ENCODE peak calls at places on chromosome 6, in six cellular contexts. F, X, H, Y, B and L are unnamed samples.

GRCh38 chr6:70474751-70475150 is 61.4 kb downstream of the FAM135A start:
- DNase-seq in X (peak), F (peak), H (peak), B (no peak), Y (no peak), L (no peak)

GRCh38 chr6:52317841-52318581 is 33.5 kb upstream of the MCM3 start:
- DNase-seq in X (peak), F (no peak), B (peak), Y (peak), H (no peak), L (peak)

GRCh38 chr6:125154184-125155135 is 887 bp downstream of the TPD52L1 start:
- DNase-seq in F (peak), X (peak), B (peak), H (no peak), Y (no peak), L (peak)

GRCh38 chr6:129675669-129676472 is 34.1 kb downstream of the ARHGAP18 start:
- DNase-seq in Y (no peak), H (no peak), X (no peak), B (no peak), F (no peak), L (no peak)

GRCh38 chr6:39113788-39114187 is 1.2 kb downstream of the SAYSD1 start:
- DNase-seq in B (no peak), F (no peak), H (no peak), X (no peak), Y (no peak), L (no peak)

GRCh38 chr6:43368517-43369160 is 808 bp downstream of the ZNF318 start:
- DNase-seq in B (no peak), H (no peak), X (peak), Y (no peak), F (peak), L (no peak)

GRCh38 chr6:157898169-157898568 is 75.1 kb downstream of the SNX9 start:
- DNase-seq in F (no peak), X (no peak), B (no peak), H (no peak), Y (no peak), L (no peak)

GRCh38 chr6:79967178-79967577 is 19.8 kb upstream of the ELOVL4 start:
- DNase-seq in F (no peak), Y (no peak), B (no peak), X (no peak), H (no peak), L (no peak)

GRCh38 chr6:163735076-163735475 is 320.6 kb downstream of the QKI start:
- DNase-seq in X (no peak), F (no peak), Y (no peak), H (no peak), B (no peak), L (no peak)

GRCh38 chr6:57004292-57004691 is 42.2 kb upstream of the KIAA1586 start:
- DNase-seq in B (no peak), F (no peak), H (no peak), X (no peak), Y (no peak), L (no peak)

GRCh38 chr6:87586371-87587077 is 3.3 kb downstream of the RARS2 start:
- DNase-seq in Y (no peak), H (no peak), X (no peak), F (no peak), B (no peak), L (no peak)
- TF ChIP-seq TAF1 in Y (no peak), H (no peak), X (no peak), F (no peak), B (no peak), L (no peak)

GRCh38 chr6:142932788-142933362 is 12.1 kb downstream of the HIVEP2 start:
- DNase-seq in Y (no peak), F (no peak), H (no peak), X (no peak), B (no peak), L (no peak)

GRCh38 chr6:142927904-142928303 is 17.1 kb downstream of the HIVEP2 start:
- DNase-seq in F (no peak), X (peak), Y (no peak), H (no peak), B (no peak), L (no peak)

GRCh38 chr6:142927274-142927586 is 17.7 kb downstream of the HIVEP2 start:
- DNase-seq in F (no peak), B (no peak), Y (no peak), H (no peak), X (no peak), L (no peak)

GRCh38 chr6:142926494-142927273 is 18.3 kb downstream of the HIVEP2 start:
- DNase-seq in F (peak), X (peak), Y (no peak), H (no peak), B (peak), L (peak)

GRCh38 chr6:142929751-142930358 is 15.1 kb downstream of the HIVEP2 start:
- DNase-seq in X (no peak), H (no peak), B (no peak), F (no peak), Y (no peak), L (no peak)
- TF ChIP-seq POLR2A in X (no peak), H (no peak), B (no peak), F (no peak), Y (no peak), L (no peak)

GRCh38 chr6:170238741-170239565 is 51.9 kb downstream of the DLL1 start:
- DNase-seq in B (no peak), Y (no peak), H (no peak), F (no peak), X (no peak), L (no peak)
- TF ChIP-seq TAF1 in B (no peak), Y (no peak), H (no peak), F (no peak), X (no peak), L (no peak)

DNA sequence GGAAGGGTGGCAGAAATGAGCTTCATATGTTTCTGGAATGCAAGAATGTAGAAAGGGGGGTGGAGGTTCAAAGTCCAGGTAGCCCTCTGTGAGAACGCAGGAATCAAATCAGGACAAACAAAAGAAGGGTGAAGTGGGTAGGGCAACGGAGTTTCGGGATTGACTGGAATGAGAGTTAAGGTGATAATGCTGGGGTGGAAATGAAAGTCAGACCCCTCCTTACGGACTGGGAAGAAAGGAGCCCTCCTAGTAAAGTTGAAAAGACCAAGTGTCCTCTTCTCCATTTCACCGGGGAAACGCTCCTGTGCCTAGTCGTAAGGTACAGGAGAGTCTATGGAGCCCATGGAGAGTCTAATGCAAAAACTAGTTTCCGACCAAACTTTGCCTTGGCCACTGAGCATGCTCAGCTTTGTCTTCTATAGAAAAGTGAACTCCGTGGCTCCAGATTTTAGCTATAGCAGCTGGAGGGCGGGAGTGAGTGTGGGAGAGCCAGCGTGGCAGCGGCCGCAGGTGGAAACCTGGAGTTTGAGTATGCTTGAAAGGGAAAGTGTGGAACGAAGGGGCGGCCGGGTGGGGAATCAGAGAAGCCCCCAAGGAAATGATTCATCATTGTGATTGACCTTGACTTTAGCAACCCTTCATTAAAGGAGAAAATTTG is 1.4 kb upstream of the LRRC1 start:
- DNase-seq in Y (no peak), F (no peak), X (peak), B (no peak), H (no peak), L (no peak)
- TF ChIP-seq POLR2A in Y (no peak), F (no peak), X (peak), B (no peak), H (no peak), L (no peak)

DNA sequence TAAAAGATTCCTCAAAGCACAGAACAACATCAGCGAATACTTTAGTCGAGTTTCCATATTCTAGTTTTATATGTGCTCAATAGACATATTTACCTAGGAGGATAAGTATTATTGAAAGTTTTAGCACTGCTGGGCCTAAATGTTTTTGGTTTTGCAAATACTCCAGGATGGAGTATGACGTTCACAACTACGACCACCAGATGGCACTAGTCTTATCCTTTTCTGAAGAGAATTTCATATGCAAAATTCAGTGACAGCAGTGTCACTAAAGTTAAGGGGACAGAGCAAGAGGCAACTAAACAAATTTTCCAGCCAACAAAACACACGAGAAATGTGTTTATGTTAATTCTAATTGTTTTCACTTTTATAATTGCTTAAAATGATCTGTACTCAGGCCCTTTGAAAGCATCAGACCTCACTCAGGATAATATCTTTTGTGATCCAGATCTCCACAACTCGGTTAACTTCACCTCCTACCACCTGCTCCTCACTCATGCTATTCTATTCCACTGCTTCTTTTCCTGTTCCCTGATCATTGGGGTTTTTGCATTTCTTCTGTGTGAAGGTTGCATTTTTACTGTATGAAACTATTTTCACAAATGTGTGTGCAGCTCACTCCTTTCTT is 220.8 kb downstream of the TRDN start:
- DNase-seq in B (peak), X (peak), F (peak), H (no peak), Y (no peak), L (no peak)
- TF ChIP-seq TAF1 in B (no peak), X (no peak), F (no peak), H (no peak), Y (no peak), L (no peak)

GRCh38 chr6:151230277-151230577 is 9.5 kb upstream of the AKAP12 start:
- DNase-seq in H (no peak), F (no peak), Y (no peak), X (no peak), B (no peak), L (no peak)
- TF ChIP-seq POLR2A in H (no peak), F (no peak), Y (no peak), X (no peak), B (no peak), L (no peak)

GRCh38 chr6:10111975-10112374 is 302.9 kb downstream of the TFAP2A start:
- DNase-seq in B (no peak), Y (no peak), F (no peak), X (no peak), H (no peak), L (no peak)

GRCh38 chr6:10112871-10113584 is 301.8 kb downstream of the TFAP2A start:
- DNase-seq in Y (no peak), B (no peak), F (peak), X (no peak), H (no peak), L (no peak)
- TF ChIP-seq TAF1 in Y (no peak), B (no peak), F (no peak), X (no peak), H (no peak), L (no peak)

GRCh38 chr6:35496036-35496850 is 636 bp downstream of the TEAD3 start:
- DNase-seq in Y (no peak), H (no peak), B (no peak), F (peak), X (peak), L (no peak)

GRCh38 chr6:35493307-35493983 is 3.4 kb downstream of the TEAD3 start:
- DNase-seq in B (no peak), F (no peak), X (no peak), Y (no peak), H (no peak), L (no peak)

GRCh38 chr6:35494161-35494563 is 2.7 kb downstream of the TEAD3 start:
- DNase-seq in F (no peak), X (no peak), B (no peak), H (no peak), Y (no peak), L (no peak)

GRCh38 chr6:35496851-35497570 is at the start of gene TEAD3:
- DNase-seq in X (peak), B (peak), H (no peak), Y (no peak), F (peak), L (peak)

DNA sequence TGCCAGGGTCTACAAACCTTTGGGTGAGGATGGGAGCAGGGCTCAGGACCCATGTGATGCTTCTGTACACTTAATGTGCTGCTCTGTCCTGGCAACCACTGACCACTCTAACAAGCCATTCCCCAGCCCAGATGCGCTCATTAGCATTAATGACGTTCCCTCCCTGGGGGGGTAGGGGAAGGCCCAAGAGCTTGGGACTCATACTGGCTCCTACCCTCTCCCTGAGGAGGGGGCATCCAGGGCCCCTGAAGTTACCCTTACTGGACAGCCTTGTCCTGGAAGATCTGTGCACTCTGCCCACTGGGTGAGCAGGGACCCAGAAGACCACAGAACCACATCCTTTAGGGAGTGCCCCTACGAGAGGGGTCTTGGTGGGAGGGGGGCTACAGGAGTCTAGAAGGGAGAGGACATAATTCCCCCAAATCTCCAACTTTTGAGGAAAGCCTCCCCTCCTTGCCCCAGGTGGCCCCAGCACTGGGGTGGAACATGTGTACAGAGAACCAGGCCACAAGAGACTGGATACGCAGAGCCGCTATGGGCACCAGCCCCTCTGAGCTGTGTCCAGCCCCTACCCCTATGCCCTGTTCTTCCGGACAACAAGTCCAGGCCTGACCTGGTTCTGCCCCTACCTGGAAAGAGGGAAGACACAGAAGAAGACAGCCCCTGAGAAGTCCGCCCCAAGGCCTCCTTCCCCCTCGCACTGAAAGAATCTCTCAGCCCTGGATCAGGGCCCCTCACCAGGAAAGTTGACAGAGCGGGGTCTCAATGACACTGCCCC is 1.4 kb downstream of the TEAD3 start:
- DNase-seq in B (no peak), H (no peak), Y (no peak), X (no peak), F (no peak), L (no peak)
- TF ChIP-seq POLR2A in B (no peak), H (no peak), Y (no peak), X (no peak), F (no peak), L (no peak)

DNA sequence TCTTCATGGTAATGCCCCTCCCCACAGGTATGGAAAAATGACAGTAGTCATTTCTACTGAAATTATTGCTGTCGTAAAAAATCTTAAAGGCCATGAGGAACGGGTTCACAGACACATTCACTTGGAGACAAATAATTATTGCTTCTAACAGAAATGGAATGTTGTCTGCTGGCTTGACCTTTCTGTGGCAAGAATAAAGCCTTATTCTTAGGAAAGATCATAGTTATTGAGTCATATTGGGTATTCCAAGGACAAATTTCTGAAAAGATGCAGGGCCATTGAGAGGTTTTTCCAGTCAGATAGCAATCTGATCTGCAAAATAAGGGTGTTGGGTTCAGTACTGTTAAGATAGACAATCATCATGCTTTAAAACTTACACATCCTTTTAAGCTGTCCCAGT is 29.2 kb downstream of the AKAP7 start:
- DNase-seq in X (peak), Y (no peak), B (no peak), F (no peak), H (no peak), L (no peak)
- TF ChIP-seq TAF1 in X (no peak), Y (no peak), B (no peak), F (no peak), H (no peak), L (no peak)

DNA sequence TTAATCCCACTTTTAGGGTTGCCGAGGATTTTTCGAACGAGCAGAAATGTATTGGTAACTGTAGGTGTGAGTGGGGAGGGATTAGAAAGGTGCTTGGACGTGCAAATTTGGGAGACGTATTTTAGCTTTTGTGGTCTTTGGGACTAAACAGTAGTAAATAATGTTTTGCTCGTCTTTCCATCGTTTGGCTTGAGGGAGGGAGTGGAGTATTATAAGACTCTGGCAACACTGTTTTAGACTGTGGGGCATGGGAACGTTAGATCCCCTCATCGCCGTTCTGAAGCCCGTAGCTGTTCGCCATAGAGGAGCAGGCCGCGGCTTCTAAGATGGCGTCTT is 2.8 kb downstream of the BRD2 start:
- DNase-seq in H (no peak), F (no peak), X (no peak), B (no peak), Y (no peak), L (no peak)
- TF ChIP-seq POLR2A in H (peak), F (no peak), X (no peak), B (peak), Y (no peak), L (peak)